ENCODE peak calls at places on chromosomes 3 and 15, in four cellular contexts. G is mucosa of gallbladder; W is H54; Y is stimulated activated CD4-positive, alpha-beta T cell treated with anti-CD3 and anti-CD28 coated beads, Interleukin-2, amount 100 ng/mL, for 48 hours. F is an unnamed sample.

GRCh38 chr15:72785452-72786243 is 2.1 kb upstream of the ADPGK start:
- DNase-seq in W (no peak), G (no peak), Y (peak), F (no peak)

GRCh38 chr3:118907909-118908308 is 126.7 kb downstream of the IGSF11 start:
- DNase-seq in W (no peak), G (no peak), Y (no peak), F (no peak)

GRCh38 chr3:129181834-129182233 is 1.9 kb downstream of the CNBP start:
- DNase-seq in Y (no peak), G (no peak), W (no peak), F (no peak)

GRCh38 chr3:142359367-142359766 is 88.5 kb downstream of the XRN1 start:
- DNase-seq in G (no peak), Y (no peak), W (no peak), F (no peak)

GRCh38 chr3:111070772-111071256 is 802 bp upstream of the NECTIN3 start:
- DNase-seq in Y (no peak), W (peak), G (peak), F (no peak)

GRCh38 chr3:13136426-13136825 is 63.2 kb upstream of the IQSEC1 start:
- DNase-seq in Y (no peak), W (no peak), G (no peak), F (no peak)

GRCh38 chr3:59690886-59691285 is 641.1 kb upstream of the CFAP20DC start:
- DNase-seq in W (no peak), G (no peak), Y (no peak), F (no peak)

GRCh38 chr3:126537730-126538281 is 13.9 kb downstream of the CHST13 start:
- DNase-seq in G (no peak), W (no peak), Y (no peak), F (no peak)

GRCh38 chr15:47718474-47719440 is 1.5 kb downstream of the SEMA6D start:
- DNase-seq in W (no peak), G (no peak), Y (no peak), F (no peak)

GRCh38 chr3:124559650-124560405 is 170.4 kb upstream of the UMPS start:
- DNase-seq in G (peak), Y (peak), W (peak), F (peak)

GRCh38 chr3:104596054-104596453 is 770.7 kb upstream of the ALCAM start:
- DNase-seq in Y (no peak), G (no peak), W (no peak), F (no peak)

GRCh38 chr3:43075904-43076661 is 29.8 kb downstream of the POMGNT2 start:
- DNase-seq in Y (no peak), G (no peak), W (no peak), F (no peak)

GRCh38 chr3:53140575-53141467 is 10.6 kb upstream of the RFT1 start:
- DNase-seq in G (no peak), W (no peak), Y (no peak), F (no peak)

GRCh38 chr15:71349736-71350515 is 234.7 kb downstream of the THSD4 start:
- DNase-seq in Y (no peak), G (no peak), W (no peak), F (no peak)

GRCh38 chr3:59426851-59427565 is 377.2 kb upstream of the CFAP20DC start:
- DNase-seq in G (no peak), W (no peak), Y (no peak), F (no peak)

GRCh38 chr3:52055537-52056351 is 627 bp downstream of the DUSP7 start:
- DNase-seq in G (peak), Y (peak), W (peak), F (peak)

GRCh38 chr15:69305204-69305931 is 6.7 kb downstream of the PAQR5 start:
- DNase-seq in G (peak), W (peak), Y (no peak), F (no peak)

GRCh38 chr3:52007291-52007690 is 11.6 kb upstream of the RPL29 start:
- DNase-seq in Y (no peak), G (no peak), W (no peak), F (no peak)